ENCODE peak calls at places on chromosomes 16 and 17, in eight cellular contexts. C is stimulated activated CD4-positive, alpha-beta T cell treated with anti-CD3 and anti-CD28 coated beads, Interleukin-4, amount 100 ng/mL, for 1 hour; T is transverse colon; H is retinal pigment epithelial cell; W is mucosa of descending colon; X is activated CD4-positive, alpha-beta memory T cell treated with anti-CD3 and anti-CD28 coated beads, Interleukin-2, amount 10 ng/mL, durations not matched to agents 7 days and 5 days; Q is Ammon's horn; S is HuH-7.5. I is an unnamed sample.

GRCh38 chr16:9141813-9142212 is 50.4 kb downstream of the HAPSTR1 start:
- DNase-seq in Q (no peak), X (no peak), C (no peak), W (no peak), H (no peak), T (no peak), S (no peak), I (no peak)

GRCh38 chr17:41529491-41529915 is 1.4 kb upstream of the KRT19 start:
- DNase-seq in H (no peak), T (no peak), Q (no peak), C (no peak), X (no peak), W (no peak), S (no peak), I (no peak)

GRCh38 chr17:44556114-44556853 is 1.0 kb upstream of the FZD2 start:
- DNase-seq in W (peak), S (peak), X (no peak), T (peak), Q (peak), C (no peak), H (no peak), I (peak)

GRCh38 chr17:9072626-9073339 is 51.5 kb downstream of the NTN1 start:
- DNase-seq in W (peak), X (no peak), S (no peak), H (no peak), T (peak), C (no peak), Q (no peak), I (no peak)

GRCh38 chr16:20897253-20897896 is 2.8 kb downstream of the DCUN1D3 start:
- DNase-seq in S (no peak), X (no peak), H (no peak), C (no peak), W (no peak), T (no peak), Q (no peak), I (no peak)

GRCh38 chr17:48344241-48344640 is 85.8 kb downstream of the SKAP1 start:
- DNase-seq in Q (no peak), S (no peak), X (no peak), H (no peak), C (no peak), W (no peak), T (no peak), I (no peak)

GRCh38 chr16:71666928-71667707 is 41.1 kb downstream of the MARVELD3 start:
- DNase-seq in C (no peak), T (no peak), W (no peak), H (no peak), S (peak), X (no peak), Q (no peak), I (no peak)

GRCh38 chr17:39627717-39628516 is 1.2 kb downstream of the PPP1R1B start:
- DNase-seq in T (peak), C (no peak), Q (no peak), W (peak), H (no peak), X (no peak), S (no peak), I (no peak)

GRCh38 chr16:22264786-22265185 is 32.4 kb upstream of the POLR3E start:
- DNase-seq in T (no peak), X (no peak), S (no peak), Q (no peak), H (no peak), C (no peak), W (no peak), I (peak)

GRCh38 chr17:21394265-21394664 is 18.1 kb downstream of the KCNJ12 start:
- DNase-seq in S (no peak), T (no peak), W (no peak), C (no peak), H (no peak), X (no peak), Q (no peak), I (no peak)